ENCODE peak calls at places on chromosomes 5 and 9, in six cellular contexts. O is NCI-H1092; X is NCI-H1105 treated with DMSO at 0.1 percent for 48 hours; P is HT1080; R is activated T-cell treated with anti-CD3 and anti-CD28 coated beads, Interleukin-2, amount 50 U/mL, for 24 hours; F is hippocampal formation. I is an unnamed sample.

GRCh38 chr5:124844371-124844770 is 97.9 kb upstream of the ZNF608 start:
- DNase-seq in O (no peak), X (no peak), P (no peak), R (no peak), F (no peak), I (no peak)

GRCh38 chr9:87516931-87517300 is 19.2 kb downstream of the DAPK1 start:
- DNase-seq in O (no peak), X (no peak), P (no peak), R (no peak), F (no peak), I (no peak)

GRCh38 chr9:135328485-135329417 is 150.8 kb upstream of the PPP1R26 start:
- DNase-seq in O (no peak), X (no peak), P (no peak), R (peak; percentile 11), F (no peak), I (no peak)

GRCh38 chr5:133538718-133539117 is 73.6 kb downstream of the FSTL4 start:
- DNase-seq in O (no peak), X (no peak), P (no peak), R (no peak), F (no peak), I (no peak)

GRCh38 chr5:175285263-175285662 is 158.7 kb downstream of the DRD1 start:
- DNase-seq in O (no peak), X (no peak), P (no peak), R (no peak), F (no peak), I (no peak)

GRCh38 chr5:34656001-34656699 is at the start of gene RAI14:
- DNase-seq in O (peak; percentile 25), X (peak; percentile 46), P (peak; percentile 84), R (peak; percentile 49), F (peak; percentile 54), I (peak; percentile 93)

GRCh38 chr5:74201334-74202081 is 439.0 kb downstream of the ENC1 start:
- DNase-seq in O (peak; percentile 70), X (no peak), P (peak; percentile 92), R (no peak), F (no peak), I (peak; percentile 55)

GRCh38 chr9:130345993-130346385 is 80.4 kb downstream of the HMCN2 start:
- DNase-seq in O (no peak), X (no peak), P (no peak), R (no peak), F (no peak), I (peak; percentile 38)

GRCh38 chr5:177354716-177355115 is 3.0 kb upstream of the RGS14 start:
- DNase-seq in O (no peak), X (no peak), P (no peak), R (no peak), F (no peak), I (no peak)

GRCh38 chr5:91098581-91098980 is 284.5 kb downstream of the ARRDC3 start:
- DNase-seq in O (no peak), X (no peak), P (no peak), R (no peak), F (no peak), I (no peak)

I was measured in right cardiac atrium.